ENCODE peak calls at places on chromosomes 7 and 10, in four cellular contexts. C, F, Y and V are unnamed samples.

GRCh38 chr10:108783897-108784296 is 1139.4 kb downstream of the XPNPEP1 start:
- DNase-seq in C (no peak), Y (no peak), F (peak), V (peak)

GRCh38 chr7:105587899-105588690 is 6.8 kb upstream of the EFCAB10 start:
- DNase-seq in C (no peak), Y (no peak), F (no peak), V (peak)

GRCh38 chr10:13984647-13985155 is 346.0 kb downstream of the FRMD4A start:
- DNase-seq in Y (no peak), C (peak), F (peak), V (no peak)

GRCh38 chr7:16889851-16890443 is 8.2 kb upstream of the AGR3 start:
- DNase-seq in F (no peak), C (no peak), Y (no peak), V (no peak)

GRCh38 chr10:78817361-78817760 is 251.4 kb upstream of the ZMIZ1 start:
- DNase-seq in F (no peak), Y (no peak), C (no peak), V (no peak)

GRCh38 chr10:2508971-2509605 is 558.3 kb upstream of the PFKP start:
- DNase-seq in F (peak), Y (no peak), C (peak), V (no peak)

GRCh38 chr7:12418452-12418851 is 14.8 kb upstream of the VWDE start:
- DNase-seq in Y (no peak), F (no peak), C (no peak), V (no peak)

GRCh38 chr7:47153571-47153970 is 428.3 kb downstream of the TNS3 start:
- DNase-seq in Y (no peak), F (no peak), C (no peak), V (no peak)

GRCh38 chr7:45993621-45994020 is 72.5 kb upstream of the IGFBP3 start:
- DNase-seq in F (no peak), Y (no peak), C (no peak), V (no peak)

GRCh38 chr10:107022600-107023354 is 141.7 kb downstream of the SORCS1 start:
- DNase-seq in Y (no peak), F (peak), C (no peak), V (no peak)

GRCh38 chr10:30862486-30862885 is 169.2 kb downstream of the ZNF438 start:
- DNase-seq in Y (peak), C (peak), F (peak), V (no peak)

GRCh38 chr7:155466814-155467675 is 9.1 kb downstream of the EN2 start:
- DNase-seq in F (no peak), Y (no peak), C (no peak), V (peak)

GRCh38 chr10:101816913-101817541 is 1.2 kb downstream of the OGA start:
- DNase-seq in C (no peak), F (no peak), Y (no peak), V (peak)

GRCh38 chr10:109062371-109062770 is 860.9 kb downstream of the XPNPEP1 start:
- DNase-seq in F (peak), Y (peak), C (no peak), V (no peak)

GRCh38 chr7:150449206-150449956 is 1.0 kb upstream of the GIMAP8 start:
- DNase-seq in Y (no peak), F (no peak), C (no peak), V (no peak)

GRCh38 chr10:44300666-44301649 is 83.9 kb downstream of the CXCL12 start:
- DNase-seq in C (peak), F (peak), Y (peak), V (peak)

GRCh38 chr10:89515031-89515841 is 20.2 kb downstream of the SLC16A12 start:
- DNase-seq in F (peak), C (peak), Y (no peak), V (no peak)

GRCh38 chr7:150855476-150856302 is 3.4 kb downstream of the AOC1 start:
- DNase-seq in Y (no peak), F (peak), C (no peak), V (no peak)

GRCh38 chr10:50648089-50648934 is 24.6 kb upstream of the SGMS1 start:
- DNase-seq in Y (no peak), C (no peak), F (no peak), V (peak)

GRCh38 chr10:70832852-70833542 is 17.2 kb downstream of the SGPL1 start:
- DNase-seq in F (peak), C (peak), Y (no peak), V (no peak)

GRCh38 chr10:43960981-43961380 is 312.3 kb upstream of the ZNF32 start:
- DNase-seq in C (no peak), F (no peak), Y (no peak), V (no peak)